ENCODE peak calls at places on chromosomes 4 and X, in nine cellular contexts. D is gastrocnemius medialis, X is lung microvascular endothelial cell, N is EL, Z is GM04503, U is NCI-H1930, R is GM13976, S is A549, Q is GM12892. A is an unnamed sample.

GRCh38 chr4:825969-826330 is at the start of gene CPLX1:
- DNase-seq in U (peak; percentile 53), R (peak; percentile 68), S (no peak), D (no peak), X (no peak), Q (no peak), Z (no peak), N (peak; percentile 15), A (no peak)

GRCh38 chrX:49276671-49277519 is 7.3 kb downstream of the PPP1R3F start:
- DNase-seq in R (no peak), Z (no peak), X (no peak), N (no peak), S (no peak), D (peak; percentile 21), U (no peak), Q (no peak), A (no peak)

GRCh38 chrX:46209768-46210167 is 335.5 kb downstream of the ZNF674 start:
- DNase-seq in D (no peak), X (no peak), Z (no peak), R (no peak), Q (no peak), U (no peak), S (no peak), N (no peak), A (no peak)

GRCh38 chrX:70030242-70030823 is 19.4 kb downstream of the AWAT2 start:
- DNase-seq in U (no peak), R (peak; percentile 55), D (peak; percentile 14), X (peak; percentile 61), Z (peak; percentile 12), N (peak; percentile 53), S (peak; percentile 61), Q (peak; percentile 32), A (peak; percentile 52)

GRCh38 chrX:34810911-34811310 is 131.7 kb upstream of the FAM47B start:
- DNase-seq in R (no peak), Q (no peak), Z (no peak), U (no peak), N (no peak), X (no peak), S (no peak), D (no peak), A (no peak)

GRCh38 chrX:47574096-47574553 is 8.1 kb upstream of the TIMP1 start:
- DNase-seq in D (no peak), X (no peak), R (no peak), S (no peak), Z (no peak), Q (no peak), U (no peak), N (no peak), A (no peak)

GRCh38 chr4:67779631-67780030 is 25.4 kb upstream of the GNRHR start:
- DNase-seq in D (no peak), S (no peak), U (no peak), N (no peak), R (no peak), Z (no peak), Q (no peak), X (no peak), A (peak; percentile 28)

GRCh38 chrX:155747520-155747919 is 133.6 kb upstream of the VAMP7 start:
- DNase-seq in Z (no peak), S (no peak), X (peak; percentile 49), D (peak; percentile 72), R (no peak), Q (no peak), U (no peak), N (no peak), A (no peak)

GRCh38 chr4:45358573-45359506 is 632.5 kb upstream of the GNPDA2 start:
- DNase-seq in U (no peak), S (no peak), Z (no peak), R (no peak), D (no peak), N (no peak), X (no peak), Q (no peak), A (no peak)

GRCh38 chrX:132489256-132490085 is 633 bp upstream of the MBNL3 start:
- DNase-seq in U (peak; percentile 31), S (peak; percentile 1), Q (peak; percentile 15), R (peak; percentile 50), X (peak; percentile 38), N (peak; percentile 22), Z (no peak), D (peak; percentile 28), A (no peak)

GRCh38 chr4:143344774-143345173 is 8.1 kb downstream of the GAB1 start:
- DNase-seq in D (no peak), S (no peak), R (no peak), X (no peak), N (no peak), Q (no peak), U (no peak), Z (no peak), A (no peak)

GRCh38 chr4:26356067-26356466 is 35.3 kb downstream of the RBPJ start:
- DNase-seq in R (no peak), S (no peak), Z (no peak), N (no peak), U (no peak), X (no peak), Q (no peak), D (no peak), A (no peak)

GRCh38 chr4:100190643-100191600 is 654 bp upstream of the DDIT4L start:
- DNase-seq in X (peak; percentile 7), Q (no peak), R (no peak), D (peak; percentile 36), S (peak; percentile 25), N (peak; percentile 32), Z (no peak), U (no peak), A (no peak)

GRCh38 chrX:3052864-3053263 is 11.6 kb downstream of the ARSF start:
- DNase-seq in X (no peak), U (no peak), N (no peak), R (no peak), Z (no peak), Q (no peak), D (no peak), S (no peak), A (peak; percentile 29)

GRCh38 chrX:106862972-106863688 is 40.0 kb downstream of the RIPPLY1 start:
- DNase-seq in D (no peak), U (no peak), R (peak; percentile 26), S (peak; percentile 32), X (peak; percentile 22), Q (no peak), Z (no peak), N (peak; percentile 1), A (no peak)

GRCh38 chrX:101393530-101394305 is 2.9 kb downstream of the RPL36A start:
- DNase-seq in Z (no peak), Q (no peak), U (no peak), X (no peak), D (no peak), S (no peak), N (no peak), R (no peak), A (no peak)

GRCh38 chrX:70176938-70177533 is at the start of gene DGAT2L6:
- DNase-seq in N (no peak), U (no peak), S (no peak), R (no peak), Q (no peak), D (no peak), X (no peak), Z (no peak), A (no peak)

GRCh38 chr4:53622739-53623151 is 31.5 kb upstream of the LNX1 start:
- DNase-seq in N (peak; percentile 54), U (no peak), D (no peak), Q (no peak), S (no peak), X (no peak), R (no peak), Z (peak; percentile 43), A (no peak)

GRCh38 chrX:3522016-3522690 is 175.7 kb upstream of the MXRA5 start:
- DNase-seq in S (no peak), X (no peak), R (no peak), U (no peak), Z (peak; percentile 77), Q (no peak), N (peak; percentile 55), D (no peak), A (no peak)

GRCh38 chrX:112840382-112841113 is at the start of gene AMOT:
- DNase-seq in Q (peak; percentile 37), Z (no peak), N (no peak), U (peak; percentile 82), D (peak; percentile 71), S (peak; percentile 43), X (peak; percentile 55), R (peak; percentile 64), A (peak; percentile 81)

GRCh38 chr4:67087897-67088296 is 457.4 kb downstream of the CENPC start:
- DNase-seq in Z (no peak), N (no peak), X (peak; percentile 0), U (no peak), S (peak; percentile 18), Q (no peak), D (no peak), R (peak; percentile 22), A (peak; percentile 35)

A was measured in pons.